ENCODE peak calls at places on chromosome 5, in five cellular contexts. G, Q, S, D and P are unnamed samples.
A peak's percentile ranks its signal among the peaks of the same experiment; 100 is the strongest.

GRCh38 chr5:40547557-40547956 is 132.2 kb upstream of the PTGER4 start:
- DNase-seq in Q (no peak), D (no peak), S (no peak), G (no peak), P (no peak)

GRCh38 chr5:137619191-137619870 is 116.6 kb downstream of the KLHL3 start:
- DNase-seq in Q (peak; percentile 18), D (no peak), G (peak; percentile 81), S (peak; percentile 90), P (no peak)

GRCh38 chr5:117252566-117252965 is 677.9 kb upstream of the SEMA6A start:
- DNase-seq in D (no peak), S (no peak), G (no peak), Q (no peak), P (no peak)

GRCh38 chr5:65034029-65034781 is 265.5 kb downstream of the CWC27 start:
- DNase-seq in G (no peak), D (no peak), S (no peak), Q (no peak), P (peak; percentile 38)

GRCh38 chr5:15009420-15009819 is 137.8 kb upstream of the ANKH start:
- DNase-seq in S (peak; percentile 51), Q (no peak), G (peak; percentile 69), D (no peak), P (peak; percentile 70)

GRCh38 chr5:37825334-37825915 is 14.4 kb downstream of the GDNF start:
- DNase-seq in D (no peak), G (no peak), S (no peak), Q (no peak), P (no peak)

GRCh38 chr5:172082180-172082579 is 75.7 kb upstream of the FBXW11 start:
- DNase-seq in S (no peak), Q (no peak), G (no peak), D (no peak), P (no peak)

GRCh38 chr5:34535944-34536628 is 120.0 kb upstream of the RAI14 start:
- DNase-seq in G (peak; percentile 40), S (no peak), Q (no peak), D (no peak), P (no peak)

GRCh38 chr5:40223884-40224402 is 455.8 kb upstream of the PTGER4 start:
- DNase-seq in G (peak; percentile 96), D (peak; percentile 5), Q (peak; percentile 81), S (no peak), P (no peak)

GRCh38 chr5:140178482-140179116 is 3.6 kb downstream of the CYSTM1 start:
- DNase-seq in Q (no peak), G (no peak), S (peak; percentile 35), D (no peak), P (no peak)

GRCh38 chr5:138979684-138980275 is 104.6 kb upstream of the LRRTM2 start:
- DNase-seq in S (no peak), Q (no peak), D (peak; percentile 37), G (no peak), P (no peak)

GRCh38 chr5:125725686-125726085 is 697.5 kb upstream of the GRAMD2B start:
- DNase-seq in D (no peak), Q (no peak), S (peak; percentile 35), G (no peak), P (no peak)

GRCh38 chr5:136193396-136193935 is 504 bp upstream of the SMIM32 start:
- DNase-seq in D (no peak), G (no peak), S (no peak), Q (no peak), P (no peak)

GRCh38 chr5:113806250-113806649 is 292.8 kb downstream of the YTHDC2 start:
- DNase-seq in Q (no peak), D (no peak), G (peak; percentile 34), S (no peak), P (peak; percentile 2)

GRCh38 chr5:27437594-27438200 is 399.3 kb upstream of the CDH9 start:
- DNase-seq in G (no peak), S (no peak), D (no peak), Q (no peak), P (peak; percentile 56)

GRCh38 chr5:160297776-160298175 is 14.6 kb downstream of the CCNJL start:
- DNase-seq in Q (no peak), G (no peak), S (no peak), D (no peak), P (no peak)

GRCh38 chr5:97383996-97384395 is 200.9 kb upstream of the RIOK2 start:
- DNase-seq in G (peak; percentile 36), D (no peak), S (no peak), Q (no peak), P (no peak)

GRCh38 chr5:134227259-134227658 is 1.4 kb upstream of the PPP2CA start:
- DNase-seq in S (no peak), Q (no peak), G (peak; percentile 23), D (no peak), P (no peak)

GRCh38 chr5:135832263-135832555 is 2.3 kb upstream of the SLC25A48 start:
- DNase-seq in Q (no peak), G (no peak), S (no peak), D (no peak), P (no peak)

GRCh38 chr5:81856948-81857928 is 106.3 kb upstream of the SSBP2 start:
- DNase-seq in S (peak; percentile 93), Q (no peak), G (no peak), D (no peak), P (no peak)

GRCh38 chr5:139178582-139178917 is 19.6 kb downstream of the SIL1 start:
- DNase-seq in S (no peak), D (no peak), Q (no peak), G (no peak), P (no peak)

GRCh38 chr5:73763300-73764032 is 137.5 kb downstream of the ARHGEF28 start:
- DNase-seq in D (no peak), S (no peak), G (no peak), Q (no peak), P (no peak)

DNA sequence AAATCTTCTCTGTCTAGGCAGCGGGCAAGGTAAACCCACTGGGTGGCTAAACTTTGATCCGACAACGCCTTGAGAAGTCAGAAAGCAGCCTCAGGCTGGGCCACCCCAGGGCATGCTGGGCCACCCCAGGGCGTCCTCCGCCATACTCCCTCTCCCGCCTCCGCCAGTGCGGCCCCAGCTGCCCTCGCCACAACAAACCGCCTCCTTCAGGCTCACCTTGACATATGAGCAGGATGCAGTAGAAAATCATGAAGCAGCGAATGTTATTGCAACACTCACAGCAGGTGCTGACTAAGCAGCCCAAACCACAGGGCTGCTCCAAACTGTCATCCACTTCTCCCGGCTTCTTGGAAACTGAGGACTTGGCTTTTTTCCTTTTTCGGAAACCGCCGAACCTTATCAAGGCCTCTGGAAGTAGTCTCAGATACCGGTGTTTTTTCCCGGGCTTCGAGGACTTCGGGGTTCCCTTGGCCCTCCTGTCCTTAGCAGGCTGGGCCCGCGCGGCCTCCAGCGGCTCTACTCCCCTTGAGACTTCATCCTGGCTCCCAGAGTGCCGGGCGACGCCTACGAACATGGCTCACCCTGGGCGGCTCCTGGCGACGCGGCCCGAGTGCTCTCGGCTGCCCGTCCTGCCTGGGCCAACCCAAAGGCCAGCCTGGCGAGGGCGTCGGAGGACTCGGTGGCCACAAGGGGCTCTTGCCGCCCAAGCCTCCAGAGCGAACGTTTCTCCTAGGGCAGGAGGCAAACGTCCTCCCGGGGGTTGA is at the start of gene SLCO6A1:
- DNase-seq in G (no peak), D (no peak), Q (no peak), S (no peak), P (no peak)
- H3K4me3 ChIP-seq in G (no peak within 1 kb of the TSS), D (no peak within 1 kb of the TSS), Q (no peak within 1 kb of the TSS), S (no peak within 1 kb of the TSS), P (no peak within 1 kb of the TSS)

GRCh38 chr5:127254729-127255284 is 35.8 kb upstream of the MEGF10 start:
- DNase-seq in G (peak; percentile 78), Q (peak; percentile 47), D (no peak), S (no peak), P (peak; percentile 1)
- H3K4me3 ChIP-seq in G (no peak overlapping the region), Q (no peak overlapping the region), D (no peak overlapping the region), S (no peak overlapping the region), P (no peak overlapping the region)

GRCh38 chr5:141680178-141680577 is 1.9 kb downstream of the ARAP3 start:
- DNase-seq in Q (no peak), S (no peak), G (no peak), D (no peak), P (no peak)
- H3K4me3 ChIP-seq in Q (no peak overlapping the region), S (no peak overlapping the region), G (no peak overlapping the region), D (no peak overlapping the region), P (no peak overlapping the region)

GRCh38 chr5:95858661-95859326 is 36.3 kb upstream of the GLRX start:
- DNase-seq in G (peak; percentile 100), S (peak; percentile 94), Q (peak; percentile 98), D (peak; percentile 81), P (peak; percentile 97)
- H3K4me3 ChIP-seq in G (peak overlapping the region; percentile 2), S (no peak overlapping the region), Q (peak overlapping the region; percentile 28), D (no peak overlapping the region), P (peak overlapping the region; percentile 39)

GRCh38 chr5:43771611-43772031 is 168.6 kb downstream of the NNT start:
- DNase-seq in D (no peak), S (no peak), G (no peak), Q (no peak), P (no peak)

GRCh38 chr5:43769576-43770352 is 166.8 kb downstream of the NNT start:
- DNase-seq in D (no peak), Q (peak; percentile 70), S (no peak), G (peak; percentile 91), P (no peak)

GRCh38 chr5:43775000-43775399 is 172.0 kb downstream of the NNT start:
- DNase-seq in S (no peak), D (no peak), Q (no peak), G (no peak), P (no peak)

GRCh38 chr5:43773032-43773830 is 170.3 kb downstream of the NNT start:
- DNase-seq in Q (peak; percentile 43), D (no peak), S (no peak), G (peak; percentile 67), P (peak; percentile 36)

DNA sequence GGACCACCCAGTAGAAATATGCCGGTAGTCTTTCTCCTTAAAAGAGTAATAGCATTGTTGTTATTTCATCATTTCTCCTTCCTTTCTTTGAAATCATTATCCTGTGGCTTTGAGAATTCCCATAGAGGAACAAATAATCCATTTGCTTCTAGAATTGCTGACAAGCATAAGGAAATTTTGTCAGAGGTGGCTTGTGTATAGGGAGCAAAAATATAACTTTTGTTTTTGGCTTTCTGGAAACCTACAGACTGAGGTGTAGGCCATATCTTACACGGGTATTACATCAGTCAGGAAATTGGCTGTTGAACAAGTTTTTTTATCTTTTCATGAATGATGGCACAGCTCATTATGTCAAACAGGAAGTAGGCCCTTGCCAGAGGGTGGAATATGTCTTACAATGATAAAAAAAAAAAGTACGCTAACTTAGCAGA is 169.6 kb downstream of the NNT start:
- DNase-seq in D (no peak), S (no peak), G (peak; percentile 73), Q (no peak), P (no peak)
- H3K4me3 ChIP-seq in D (no peak overlapping the region), S (no peak overlapping the region), G (no peak overlapping the region), Q (no peak overlapping the region), P (no peak overlapping the region)

DNA sequence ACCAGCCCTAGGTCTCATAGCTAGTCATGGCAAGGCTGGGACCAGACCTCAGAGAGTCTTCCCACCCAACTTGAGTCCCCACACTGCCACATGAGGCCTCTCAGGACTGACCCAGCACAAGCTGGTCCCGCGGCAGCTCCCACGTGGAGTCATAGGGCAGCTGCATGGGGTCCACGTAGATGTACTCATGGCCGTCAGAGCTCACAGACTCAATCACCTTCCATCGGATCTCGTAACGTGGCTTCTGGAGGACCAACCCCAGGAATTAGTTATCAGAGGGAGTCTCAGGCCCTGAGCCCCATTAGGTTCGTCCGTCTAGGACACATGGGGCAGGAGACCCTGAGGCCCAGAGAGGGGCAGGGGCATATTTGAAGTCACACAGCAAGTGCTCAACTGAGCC is 30.3 kb downstream of the PDGFRB start:
- DNase-seq in Q (no peak), D (no peak), G (no peak), S (no peak), P (no peak)
- H3K4me3 ChIP-seq in Q (no peak overlapping the region), D (no peak overlapping the region), G (no peak overlapping the region), S (no peak overlapping the region), P (no peak overlapping the region)